ENCODE peak calls at places on chromosomes 5 and 9, in nine cellular contexts. N is posterior vena cava; Y is aorta; V is activated effector memory CD4-positive, alpha-beta T cell treated with Interleukin-2 at 50 U/mL for 16 hours; L is cardiac muscle cell; X is pancreas; T is activated naive CD8-positive, alpha-beta T cell treated with anti-CD3 and anti-CD28 coated beads, Interleukin-2, amount 50 U/mL, for 24 hours; O is stimulated activated CD4-positive, alpha-beta T cell treated with anti-CD3 and anti-CD28 coated beads, Interleukin-12 subunit alpha, Interleukin-12 subunit beta, amount 100 ng/mL, for 24 hours; B is islet precursor cell. I is an unnamed sample.
A peak's percentile ranks its signal among the peaks of the same experiment; 100 is the strongest.

GRCh38 chr5:1958211-1959010 is 75.7 kb upstream of the IRX4 start:
- DNase-seq in N (no peak), Y (no peak), V (no peak), L (no peak), X (no peak), T (no peak), O (no peak), B (peak; percentile 29), I (no peak)

GRCh38 chr5:91641730-91642350 is 258.7 kb upstream of the ARRDC3 start:
- DNase-seq in N (no peak), Y (no peak), V (no peak), L (peak; percentile 48), X (no peak), T (no peak), O (no peak), B (no peak), I (peak; percentile 69)

GRCh38 chr9:23824241-23825142 is 1.5 kb downstream of the ELAVL2 start:
- DNase-seq in N (peak; percentile 62), Y (no peak), V (no peak), L (peak; percentile 81), X (no peak), T (no peak), O (no peak), B (peak; percentile 74), I (peak; percentile 56)

GRCh38 chr5:58133631-58134296 is 326.1 kb downstream of the PLK2 start:
- DNase-seq in N (no peak), Y (no peak), V (no peak), L (no peak), X (no peak), T (no peak), O (no peak), B (no peak), I (peak; percentile 62)

GRCh38 chr5:74185599-74185998 is 454.9 kb downstream of the ENC1 start:
- DNase-seq in N (peak; percentile 75), Y (no peak), V (no peak), L (no peak), X (no peak), T (no peak), O (no peak), B (peak; percentile 91), I (no peak)

GRCh38 chr5:65475336-65475735 is 6.4 kb downstream of the ADAMTS6 start:
- DNase-seq in N (no peak), Y (no peak), V (no peak), L (no peak), X (no peak), T (no peak), O (no peak), B (no peak), I (no peak)

GRCh38 chr9:37026085-37026935 is 7.8 kb downstream of the PAX5 start:
- DNase-seq in N (peak; percentile 77), Y (no peak), V (no peak), L (no peak), X (peak; percentile 33), T (no peak), O (no peak), B (peak; percentile 60), I (no peak)

GRCh38 chr5:97528941-97529340 is 345.9 kb upstream of the RIOK2 start:
- DNase-seq in N (no peak), Y (no peak), V (no peak), L (no peak), X (no peak), T (no peak), O (no peak), B (no peak), I (peak; percentile 99)

GRCh38 chr5:89930591-89931383 is 478.8 kb downstream of the CETN3 start:
- DNase-seq in N (no peak), Y (no peak), V (no peak), L (no peak), X (no peak), T (no peak), O (no peak), B (no peak), I (peak; percentile 75)

GRCh38 chr5:168086104-168086610 is 205.3 kb upstream of the WWC1 start:
- DNase-seq in N (no peak), Y (no peak), V (no peak), L (no peak), X (no peak), T (no peak), O (no peak), B (no peak), I (peak; percentile 31)

GRCh38 chr5:177325868-177326381 is 14.2 kb upstream of the MXD3 start:
- DNase-seq in N (peak; percentile 14), Y (no peak), V (no peak), L (no peak), X (no peak), T (no peak), O (no peak), B (peak; percentile 55), I (no peak)

GRCh38 chr9:124683043-124683442 is 88.1 kb downstream of the NR6A1 start:
- DNase-seq in N (no peak), Y (no peak), V (no peak), L (no peak), X (no peak), T (no peak), O (no peak), B (no peak), I (no peak)

GRCh38 chr5:41747291-41747690 is 122.9 kb downstream of the OXCT1 start:
- DNase-seq in N (no peak), Y (no peak), V (no peak), L (peak; percentile 34), X (no peak), T (no peak), O (no peak), B (no peak), I (peak; percentile 50)

GRCh38 chr5:41508186-41508585 is 2.2 kb downstream of the PLCXD3 start:
- DNase-seq in N (no peak), Y (no peak), V (no peak), L (no peak), X (no peak), T (no peak), O (no peak), B (no peak), I (no peak)

GRCh38 chr9:136512651-136513066 is 29.8 kb upstream of the SEC16A start:
- DNase-seq in N (no peak), Y (no peak), V (no peak), L (no peak), X (no peak), T (no peak), O (no peak), B (no peak), I (no peak)

GRCh38 chr5:177309351-177310191 is 2.1 kb downstream of the MXD3 start:
- DNase-seq in N (peak; percentile 87), Y (no peak), V (peak; percentile 61), L (peak; percentile 74), X (peak; percentile 66), T (peak; percentile 77), O (peak; percentile 64), B (peak; percentile 95), I (peak; percentile 93)

GRCh38 chr5:151592855-151593408 is 1.8 kb upstream of the FAT2 start:
- DNase-seq in N (no peak), Y (no peak), V (no peak), L (no peak), X (peak; percentile 31), T (no peak), O (no peak), B (peak; percentile 91), I (peak; percentile 97)

GRCh38 chr5:168135897-168136296 is 155.5 kb upstream of the WWC1 start:
- DNase-seq in N (no peak), Y (no peak), V (no peak), L (no peak), X (no peak), T (no peak), O (no peak), B (no peak), I (no peak)

GRCh38 chr5:73948720-73949119 is 322.7 kb downstream of the ARHGEF28 start:
- DNase-seq in N (no peak), Y (no peak), V (no peak), L (no peak), X (no peak), T (no peak), O (no peak), B (no peak), I (peak; percentile 33)

GRCh38 chr5:14595189-14595588 is 13.6 kb downstream of the OTULINL start:
- DNase-seq in N (no peak), Y (no peak), V (peak; percentile 10), L (no peak), X (no peak), T (peak; percentile 29), O (no peak), B (no peak), I (no peak)

GRCh38 chr5:59799668-59800374 is 93.7 kb downstream of the PDE4D start:
- DNase-seq in N (no peak), Y (no peak), V (no peak), L (peak; percentile 52), X (no peak), T (no peak), O (no peak), B (no peak), I (peak; percentile 58)

GRCh38 chr9:6229604-6230003 is 14.0 kb downstream of the IL33 start:
- DNase-seq in N (no peak), Y (no peak), V (no peak), L (no peak), X (no peak), T (no peak), O (no peak), B (no peak), I (no peak)

GRCh38 chr9:131678499-131679111 is 61.3 kb downstream of the RAPGEF1 start:
- DNase-seq in N (peak; percentile 90), Y (peak; percentile 89), V (peak; percentile 75), L (peak; percentile 73), X (no peak), T (peak; percentile 79), O (peak; percentile 71), B (peak; percentile 93), I (peak; percentile 98)

GRCh38 chr5:106780355-106780754 is 890.4 kb downstream of the EFNA5 start:
- DNase-seq in N (no peak), Y (no peak), V (no peak), L (no peak), X (no peak), T (no peak), O (no peak), B (peak; percentile 55), I (no peak)

I was measured in LHCN-M2.